ENCODE peak calls at places on chromosomes 5 and 9, in ten cellular contexts. One of them, this sample, is unnamed.
A peak's percentile ranks its signal among the peaks of the same experiment; 100 is the strongest.

GRCh38 chr9:134161647-134162046 is 2.7 kb downstream of the RNU6ATAC start:
- DNase-seq in PC-3: no peak
- DNase-seq in psoas muscle: no peak
- DNase-seq in sigmoid colon: no peak
- DNase-seq in ovary: no peak
- DNase-seq in PC-9: no peak
- DNase-seq in CD8-positive, alpha-beta T cell: no peak
- DNase-seq in tibial artery: no peak
- DNase-seq in transverse colon: no peak
- DNase-seq in IMR-90: no peak
- DNase-seq in this sample: no peak

GRCh38 chr9:100409176-100409556 is 17.8 kb upstream of the MSANTD3 start:
- DNase-seq in PC-3: no peak
- DNase-seq in psoas muscle: no peak
- DNase-seq in sigmoid colon: no peak
- DNase-seq in ovary: no peak
- DNase-seq in PC-9: no peak
- DNase-seq in CD8-positive, alpha-beta T cell: no peak
- DNase-seq in tibial artery: no peak
- DNase-seq in transverse colon: no peak
- DNase-seq in IMR-90: no peak
- DNase-seq in this sample: no peak

GRCh38 chr9:88979791-88980190 is 11.5 kb upstream of the S1PR3 start:
- DNase-seq in PC-3: no peak
- DNase-seq in psoas muscle: no peak
- DNase-seq in sigmoid colon: no peak
- DNase-seq in ovary: no peak
- DNase-seq in PC-9: no peak
- DNase-seq in CD8-positive, alpha-beta T cell: no peak
- DNase-seq in tibial artery: no peak
- DNase-seq in transverse colon: no peak
- DNase-seq in IMR-90: no peak
- DNase-seq in this sample: no peak

GRCh38 chr5:24633705-24634325 is 11.0 kb downstream of the CDH10 start:
- DNase-seq in PC-3: peak; percentile 77
- DNase-seq in psoas muscle: no peak
- DNase-seq in sigmoid colon: no peak
- DNase-seq in ovary: no peak
- DNase-seq in PC-9: peak; percentile 21
- DNase-seq in CD8-positive, alpha-beta T cell: no peak
- DNase-seq in tibial artery: no peak
- DNase-seq in transverse colon: no peak
- DNase-seq in IMR-90: peak; percentile 11
- DNase-seq in this sample: no peak

GRCh38 chr9:122322553-122322952 is 48.3 kb upstream of the PTGS1 start:
- DNase-seq in PC-3: no peak
- DNase-seq in psoas muscle: no peak
- DNase-seq in sigmoid colon: no peak
- DNase-seq in ovary: no peak
- DNase-seq in PC-9: no peak
- DNase-seq in CD8-positive, alpha-beta T cell: no peak
- DNase-seq in tibial artery: no peak
- DNase-seq in transverse colon: no peak
- DNase-seq in IMR-90: no peak
- DNase-seq in this sample: no peak

GRCh38 chr9:85645909-85646627 is 95.7 kb downstream of the AGTPBP1 start:
- DNase-seq in PC-3: no peak
- DNase-seq in psoas muscle: no peak
- DNase-seq in sigmoid colon: no peak
- DNase-seq in ovary: no peak
- DNase-seq in PC-9: no peak
- DNase-seq in CD8-positive, alpha-beta T cell: no peak
- DNase-seq in tibial artery: no peak
- DNase-seq in transverse colon: no peak
- DNase-seq in IMR-90: no peak
- DNase-seq in this sample: no peak

GRCh38 chr9:68577778-68578591 is 37.3 kb upstream of the TMEM252 start:
- DNase-seq in PC-3: no peak
- DNase-seq in psoas muscle: no peak
- DNase-seq in sigmoid colon: no peak
- DNase-seq in ovary: no peak
- DNase-seq in PC-9: no peak
- DNase-seq in CD8-positive, alpha-beta T cell: no peak
- DNase-seq in tibial artery: no peak
- DNase-seq in transverse colon: no peak
- DNase-seq in IMR-90: no peak
- DNase-seq in this sample: no peak

GRCh38 chr9:123925820-123926219 is 4.1 kb downstream of the DENND1A start:
- DNase-seq in PC-3: peak; percentile 58
- DNase-seq in psoas muscle: no peak
- DNase-seq in sigmoid colon: no peak
- DNase-seq in ovary: no peak
- DNase-seq in PC-9: no peak
- DNase-seq in CD8-positive, alpha-beta T cell: no peak
- DNase-seq in tibial artery: no peak
- DNase-seq in transverse colon: no peak
- DNase-seq in IMR-90: peak; percentile 39
- DNase-seq in this sample: no peak

DNA sequence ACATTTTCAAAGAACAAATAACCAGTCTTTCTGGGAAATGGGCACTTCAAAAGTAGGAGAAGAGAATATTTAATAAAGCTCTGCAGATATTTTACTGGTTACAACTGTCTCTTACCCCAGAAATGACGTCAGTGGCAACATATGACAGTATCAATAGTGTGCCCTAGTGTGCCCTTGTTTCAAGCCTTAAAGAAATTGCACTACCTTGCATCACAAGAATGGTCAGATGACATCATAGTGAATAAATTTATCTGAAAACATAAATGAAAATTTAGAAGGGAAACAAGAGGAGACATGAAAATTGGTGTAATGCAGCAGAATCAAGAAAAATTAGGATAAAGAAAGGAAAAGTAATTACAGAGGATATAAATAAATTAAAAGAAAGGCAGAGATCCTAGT is 176.7 kb downstream of the GNAQ start:
- DNase-seq in PC-3: no peak
- DNase-seq in psoas muscle: no peak
- DNase-seq in sigmoid colon: no peak
- DNase-seq in ovary: no peak
- DNase-seq in PC-9: no peak
- DNase-seq in CD8-positive, alpha-beta T cell: no peak
- DNase-seq in tibial artery: no peak
- DNase-seq in transverse colon: no peak
- DNase-seq in IMR-90: no peak
- DNase-seq in this sample: no peak
- H3K4me1 ChIP-seq in PC-3: peaks cover 9% of the 10 kb centered on the region
- H3K4me1 ChIP-seq in psoas muscle: peaks cover 6% of the 10 kb centered on the region
- H3K4me1 ChIP-seq in sigmoid colon: no peaks in the 10 kb centered on the region
- H3K4me1 ChIP-seq in ovary: peaks cover 3% of the 10 kb centered on the region
- H3K4me1 ChIP-seq in PC-9: peaks cover 25% of the 10 kb centered on the region
- H3K4me1 ChIP-seq in CD8-positive, alpha-beta T cell: no peaks in the 10 kb centered on the region
- H3K4me1 ChIP-seq in tibial artery: peaks cover 15% of the 10 kb centered on the region
- H3K4me1 ChIP-seq in transverse colon: peaks cover 2% of the 10 kb centered on the region
- H3K4me1 ChIP-seq in IMR-90: peaks cover 13% of the 10 kb centered on the region
- H3K4me1 ChIP-seq in this sample: peaks cover 13% of the 10 kb centered on the region

DNA sequence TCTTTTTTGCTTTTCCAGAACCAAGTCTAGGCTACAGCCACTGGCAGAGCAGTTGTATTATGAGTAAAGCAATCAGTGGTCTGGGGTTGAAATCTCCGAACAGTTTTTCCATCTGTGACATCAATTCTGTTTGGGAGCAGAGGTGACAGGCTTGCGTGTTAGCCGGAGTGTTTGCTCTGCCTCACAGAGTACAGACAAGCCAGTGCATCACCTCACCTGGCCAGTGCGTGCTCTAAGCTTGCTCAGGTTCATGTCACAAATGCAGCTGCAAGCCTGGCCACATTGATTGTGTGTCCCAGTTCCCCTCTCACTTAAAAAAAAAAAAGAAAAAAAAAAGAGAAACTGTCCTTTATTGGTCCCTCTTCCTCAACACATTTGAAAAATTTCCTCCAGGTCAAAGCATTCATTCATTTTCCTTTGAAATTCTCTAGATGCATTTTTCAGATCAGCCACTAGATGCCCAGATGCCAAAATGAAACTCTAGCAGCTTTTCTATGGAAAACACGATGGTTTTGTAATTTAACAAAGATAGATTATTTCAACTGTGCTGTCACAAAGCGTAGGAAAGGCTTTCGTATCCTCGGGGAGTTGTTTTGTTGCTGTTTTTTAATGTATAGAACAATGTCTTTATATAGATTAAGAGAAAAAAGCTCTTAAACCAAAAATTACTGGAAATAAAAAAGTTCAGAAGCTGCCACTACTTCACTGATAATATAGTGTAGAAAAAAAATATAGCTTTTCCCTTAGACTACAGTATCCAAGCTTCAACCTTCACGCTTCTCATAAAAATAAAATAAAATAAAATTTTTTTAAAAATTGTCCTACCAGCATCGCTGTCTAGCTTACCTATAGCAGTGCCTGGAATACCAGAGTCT is 585.5 kb downstream of the TLE1 start:
- DNase-seq in PC-3: peak; percentile 21
- DNase-seq in psoas muscle: no peak
- DNase-seq in sigmoid colon: no peak
- DNase-seq in ovary: no peak
- DNase-seq in PC-9: no peak
- DNase-seq in CD8-positive, alpha-beta T cell: no peak
- DNase-seq in tibial artery: no peak
- DNase-seq in transverse colon: no peak
- DNase-seq in IMR-90: no peak
- DNase-seq in this sample: no peak
- TF ChIP-seq CTCF in PC-3: peak; percentile 51
- TF ChIP-seq CTCF in psoas muscle: no peak
- TF ChIP-seq CTCF in sigmoid colon: no peak
- TF ChIP-seq CTCF in ovary: no peak
- TF ChIP-seq CTCF in PC-9: peak; percentile 45
- TF ChIP-seq CTCF in CD8-positive, alpha-beta T cell: no peak
- TF ChIP-seq CTCF in tibial artery: peak; percentile 11
- TF ChIP-seq CTCF in transverse colon: no peak
- TF ChIP-seq CTCF in IMR-90: peak; percentile 36
- TF ChIP-seq CTCF in this sample: no peak

GRCh38 chr9:111301195-111301594 is 28.8 kb downstream of the OR2K2 start:
- DNase-seq in PC-3: peak; percentile 66
- DNase-seq in psoas muscle: no peak
- DNase-seq in sigmoid colon: no peak
- DNase-seq in ovary: no peak
- DNase-seq in PC-9: no peak
- DNase-seq in CD8-positive, alpha-beta T cell: no peak
- DNase-seq in tibial artery: no peak
- DNase-seq in transverse colon: no peak
- DNase-seq in IMR-90: peak; percentile 67
- DNase-seq in this sample: no peak

GRCh38 chr9:111298111-111298510 is 31.9 kb downstream of the OR2K2 start:
- DNase-seq in PC-3: no peak
- DNase-seq in psoas muscle: no peak
- DNase-seq in sigmoid colon: no peak
- DNase-seq in ovary: no peak
- DNase-seq in PC-9: no peak
- DNase-seq in CD8-positive, alpha-beta T cell: no peak
- DNase-seq in tibial artery: no peak
- DNase-seq in transverse colon: no peak
- DNase-seq in IMR-90: no peak
- DNase-seq in this sample: no peak

GRCh38 chr9:111298831-111299603 is 31.0 kb downstream of the OR2K2 start:
- DNase-seq in PC-3: peak; percentile 73
- DNase-seq in psoas muscle: peak; percentile 45
- DNase-seq in sigmoid colon: peak; percentile 85
- DNase-seq in ovary: peak; percentile 19
- DNase-seq in PC-9: peak; percentile 8
- DNase-seq in CD8-positive, alpha-beta T cell: no peak
- DNase-seq in tibial artery: peak; percentile 85
- DNase-seq in transverse colon: peak; percentile 11
- DNase-seq in IMR-90: peak; percentile 81
- DNase-seq in this sample: no peak

GRCh38 chr9:111297061-111297824 is 32.8 kb downstream of the OR2K2 start:
- DNase-seq in PC-3: no peak
- DNase-seq in psoas muscle: no peak
- DNase-seq in sigmoid colon: no peak
- DNase-seq in ovary: no peak
- DNase-seq in PC-9: no peak
- DNase-seq in CD8-positive, alpha-beta T cell: no peak
- DNase-seq in tibial artery: no peak
- DNase-seq in transverse colon: no peak
- DNase-seq in IMR-90: peak; percentile 20
- DNase-seq in this sample: no peak

DNA sequence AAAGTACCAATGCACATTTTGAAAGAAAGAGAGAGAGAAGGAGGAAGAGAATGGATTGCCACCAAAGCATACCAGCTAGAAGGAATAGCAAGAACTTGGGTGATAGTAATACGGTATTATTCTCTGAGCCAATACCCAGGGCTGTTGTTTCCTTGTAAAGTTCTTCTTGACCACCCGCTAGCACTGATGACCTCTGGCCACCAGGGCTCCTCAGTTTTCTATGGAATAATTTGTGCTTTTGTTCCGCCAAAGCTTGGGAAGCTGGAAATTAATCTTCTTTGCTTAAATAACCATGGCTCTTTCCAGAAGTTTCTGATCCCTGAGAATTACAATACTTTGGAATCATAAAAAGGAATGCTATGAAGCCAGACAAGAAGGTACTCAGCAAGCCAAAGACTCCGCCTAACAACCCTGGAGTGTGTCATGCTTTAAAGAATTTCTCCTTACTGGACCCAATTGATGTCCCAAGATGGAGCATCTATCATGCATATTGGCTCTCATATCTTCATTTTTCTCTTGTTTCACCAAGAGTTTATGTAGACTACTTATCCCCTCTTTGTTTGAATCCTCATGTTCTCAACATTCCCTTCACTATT is 29.8 kb downstream of the OR2K2 start:
- DNase-seq in PC-3: no peak
- DNase-seq in psoas muscle: no peak
- DNase-seq in sigmoid colon: no peak
- DNase-seq in ovary: no peak
- DNase-seq in PC-9: no peak
- DNase-seq in CD8-positive, alpha-beta T cell: no peak
- DNase-seq in tibial artery: no peak
- DNase-seq in transverse colon: no peak
- DNase-seq in IMR-90: no peak
- DNase-seq in this sample: no peak
- H3K27ac ChIP-seq in PC-3: no peak overlapping the region
- H3K27ac ChIP-seq in psoas muscle: no peak overlapping the region
- H3K27ac ChIP-seq in sigmoid colon: peak overlapping the region; percentile 44
- H3K27ac ChIP-seq in ovary: no peak overlapping the region
- H3K27ac ChIP-seq in PC-9: no peak overlapping the region
- H3K27ac ChIP-seq in CD8-positive, alpha-beta T cell: no peak overlapping the region
- H3K27ac ChIP-seq in tibial artery: no peak overlapping the region
- H3K27ac ChIP-seq in transverse colon: no peak overlapping the region
- H3K27ac ChIP-seq in IMR-90: no peak overlapping the region
- H3K27ac ChIP-seq in this sample: no peak overlapping the region

DNA sequence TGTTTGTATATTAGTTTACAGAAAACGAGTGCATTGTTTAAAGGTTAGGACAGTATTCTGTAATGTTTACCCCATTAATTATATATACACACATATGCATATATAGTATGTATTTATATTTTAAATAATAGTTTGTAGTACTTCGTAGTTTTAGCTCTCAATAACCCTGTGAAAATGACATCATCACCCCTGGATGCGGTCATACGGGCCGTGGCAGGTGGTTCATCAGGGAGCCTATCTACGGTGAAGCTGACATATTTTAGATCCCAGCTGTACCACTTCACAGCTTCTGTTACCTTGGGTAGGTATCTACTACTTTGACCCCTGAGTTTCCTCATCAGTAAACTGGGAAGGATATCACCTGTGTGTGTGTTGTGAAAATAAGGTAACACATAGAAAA is 87.1 kb downstream of the NR3C1 start:
- DNase-seq in PC-3: no peak
- DNase-seq in psoas muscle: no peak
- DNase-seq in sigmoid colon: no peak
- DNase-seq in ovary: no peak
- DNase-seq in PC-9: no peak
- DNase-seq in CD8-positive, alpha-beta T cell: no peak
- DNase-seq in tibial artery: no peak
- DNase-seq in transverse colon: no peak
- DNase-seq in IMR-90: no peak
- DNase-seq in this sample: no peak
- H3K4me1 ChIP-seq in PC-3: peaks cover 64% of the 10 kb centered on the region
- H3K4me1 ChIP-seq in psoas muscle: peaks cover 76% of the 10 kb centered on the region
- H3K4me1 ChIP-seq in sigmoid colon: no peaks in the 10 kb centered on the region
- H3K4me1 ChIP-seq in ovary: peaks cover 6% of the 10 kb centered on the region
- H3K4me1 ChIP-seq in PC-9: peaks cover 39% of the 10 kb centered on the region
- H3K4me1 ChIP-seq in CD8-positive, alpha-beta T cell: no peaks in the 10 kb centered on the region
- H3K4me1 ChIP-seq in tibial artery: peaks cover 23% of the 10 kb centered on the region
- H3K4me1 ChIP-seq in transverse colon: no peaks in the 10 kb centered on the region
- H3K4me1 ChIP-seq in IMR-90: peaks cover 22% of the 10 kb centered on the region
- H3K4me1 ChIP-seq in this sample: peaks cover 31% of the 10 kb centered on the region

This sample was measured in pancreas.